ENCODE peak calls at places on chromosomes 12 and 14, in four cellular contexts. H is Peyer's patch, A is transverse colon, F is endothelial cell of umbilical vein. D is an unnamed sample.

GRCh38 chr14:91376547-91377477 is 40.8 kb downstream of the CCDC88C start:
- DNase-seq in H (no peak), A (no peak), F (no peak), D (no peak)

GRCh38 chr12:47885012-47885501 is 19.7 kb downstream of the VDR start:
- DNase-seq in H (no peak), A (no peak), F (no peak), D (no peak)

GRCh38 chr14:101071493-101071891 is 168.0 kb upstream of the RTL1 start:
- DNase-seq in H (peak), A (peak), F (no peak), D (no peak)

GRCh38 chr14:56817396-56817921 is 7.2 kb upstream of the OTX2 start:
- DNase-seq in H (no peak), A (no peak), F (no peak), D (no peak)

GRCh38 chr12:33439587-33440011 is at the start of gene SYT10:
- DNase-seq in H (no peak), A (no peak), F (peak), D (no peak)

GRCh38 chr14:47389520-47389919 is 285.9 kb downstream of the MDGA2 start:
- DNase-seq in H (no peak), A (no peak), F (no peak), D (no peak)

GRCh38 chr14:35932659-35933159 is 106.6 kb downstream of the BRMS1L start:
- DNase-seq in H (no peak), A (peak), F (no peak), D (no peak)

GRCh38 chr14:104444159-104445030 is 135.2 kb upstream of the C14orf180 start:
- DNase-seq in H (peak), A (no peak), F (no peak), D (no peak)

GRCh38 chr14:95713596-95714371 is at the start of gene TCL1A:
- DNase-seq in H (peak), A (no peak), F (no peak), D (no peak)

DNA sequence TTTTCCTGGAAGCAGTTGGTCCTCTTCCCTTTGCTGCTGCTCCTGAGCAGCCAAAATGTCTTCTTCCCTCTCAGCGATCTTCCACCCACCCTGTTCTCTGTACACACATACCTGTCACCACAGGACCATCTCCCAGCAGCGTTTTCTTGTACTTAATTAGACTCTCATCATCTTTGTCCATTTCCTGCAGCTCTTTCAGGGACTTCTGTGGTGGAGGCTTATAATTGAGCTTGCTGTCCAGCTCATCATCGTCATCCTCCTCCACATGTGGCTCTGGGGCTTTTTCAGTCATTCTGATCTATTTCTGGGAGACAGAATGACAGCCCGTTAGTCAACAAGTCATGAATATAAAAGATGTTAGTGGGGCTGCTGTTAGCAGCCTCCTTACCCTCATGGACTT is 11.0 kb downstream of the ARHGDIB start:
- DNase-seq in H (no peak), A (no peak), F (no peak), D (no peak)
- TF ChIP-seq POLR2A in H (no peak), A (no peak), F (no peak), D (no peak)

GRCh38 chr14:20683896-20684661 is at the start of gene RNASE4:
- DNase-seq in H (peak), A (peak), F (peak), D (no peak)
- TF ChIP-seq POLR2A in H (peak), A (peak), F (peak), D (peak)

GRCh38 chr14:75299064-75299463 is 20.4 kb downstream of the FOS start:
- DNase-seq in H (no peak), A (peak), F (no peak), D (no peak)
- TF ChIP-seq POLR2A in H (no peak), A (no peak), F (no peak), D (no peak)

GRCh38 chr14:98741523-98741922 is 530.5 kb downstream of the BCL11B start:
- DNase-seq in H (no peak), A (no peak), F (no peak), D (no peak)

GRCh38 chr14:98731701-98732100 is 540.3 kb downstream of the BCL11B start:
- DNase-seq in H (no peak), A (no peak), F (no peak), D (no peak)

GRCh38 chr14:98742001-98742400 is 530.0 kb downstream of the BCL11B start:
- DNase-seq in H (no peak), A (no peak), F (no peak), D (no peak)

GRCh38 chr14:98733536-98733935 is 538.5 kb downstream of the BCL11B start:
- DNase-seq in H (no peak), A (no peak), F (no peak), D (no peak)

DNA sequence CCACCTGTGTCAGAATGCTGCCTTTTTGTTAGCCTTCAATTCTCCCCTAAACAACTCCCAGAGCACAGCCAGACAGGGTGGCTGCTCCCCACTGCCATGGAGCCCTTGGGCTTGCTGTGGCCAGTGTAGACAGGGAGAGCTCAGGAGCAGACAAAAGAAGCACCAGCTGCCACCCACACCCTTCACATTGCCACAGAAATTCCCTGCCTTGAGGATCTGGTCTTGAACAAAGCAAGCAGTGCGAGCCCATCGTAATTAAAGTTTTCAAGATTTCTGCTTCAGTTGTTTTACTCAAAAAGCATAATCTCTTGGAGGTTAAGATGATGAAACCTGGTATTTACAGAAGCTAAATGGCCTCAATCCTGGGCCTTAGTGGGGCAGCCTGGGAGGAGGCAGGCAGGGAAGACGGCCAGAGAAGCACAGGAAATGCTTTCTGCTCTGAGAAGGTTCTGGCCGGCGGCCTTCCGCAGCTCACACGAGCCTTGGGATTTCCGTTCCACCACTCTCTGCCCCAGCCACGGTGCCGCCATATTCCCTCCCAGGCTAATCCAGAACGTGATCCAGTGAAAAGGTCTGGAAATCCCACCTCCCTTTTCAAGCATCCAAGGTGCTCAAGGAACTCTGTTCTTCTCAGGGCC is 535.2 kb downstream of the BCL11B start:
- DNase-seq in H (no peak), A (no peak), F (no peak), D (no peak)
- TF ChIP-seq POLR2A in H (no peak), A (no peak), F (no peak), D (no peak)

DNA sequence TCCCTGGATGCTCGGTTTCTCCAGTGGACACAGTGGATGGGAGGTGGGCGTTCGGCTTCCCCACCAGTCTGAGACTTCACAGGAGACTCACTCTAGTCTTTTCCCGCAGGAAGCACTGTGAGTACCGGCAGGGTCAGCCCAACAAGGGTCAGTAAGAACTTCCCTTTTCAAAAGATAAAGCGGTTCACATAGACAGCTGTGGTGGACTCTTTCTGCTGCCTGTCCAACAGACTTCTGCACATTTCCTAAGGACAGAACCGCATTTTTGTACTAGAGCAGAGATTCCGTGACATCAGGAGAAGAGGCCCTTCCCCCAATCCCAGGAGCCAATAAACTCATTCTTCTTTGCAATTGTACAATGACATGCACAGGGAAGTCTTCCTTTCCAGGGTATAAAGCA is 10.4 kb downstream of the LTBR start:
- DNase-seq in H (no peak), A (no peak), F (no peak), D (no peak)
- TF ChIP-seq POLR2A in H (no peak), A (peak), F (no peak), D (no peak)

GRCh38 chr14:76957224-76957881 is 71.2 kb downstream of the IRF2BPL start:
- DNase-seq in H (no peak), A (no peak), F (peak), D (no peak)

GRCh38 chr14:76955575-76956252 is 72.8 kb downstream of the IRF2BPL start:
- DNase-seq in H (peak), A (no peak), F (no peak), D (no peak)

GRCh38 chr14:76958020-76958965 is 70.2 kb downstream of the IRF2BPL start:
- DNase-seq in H (no peak), A (no peak), F (peak), D (no peak)

GRCh38 chr14:76954791-76955190 is 73.7 kb downstream of the IRF2BPL start:
- DNase-seq in H (no peak), A (no peak), F (peak), D (no peak)

DNA sequence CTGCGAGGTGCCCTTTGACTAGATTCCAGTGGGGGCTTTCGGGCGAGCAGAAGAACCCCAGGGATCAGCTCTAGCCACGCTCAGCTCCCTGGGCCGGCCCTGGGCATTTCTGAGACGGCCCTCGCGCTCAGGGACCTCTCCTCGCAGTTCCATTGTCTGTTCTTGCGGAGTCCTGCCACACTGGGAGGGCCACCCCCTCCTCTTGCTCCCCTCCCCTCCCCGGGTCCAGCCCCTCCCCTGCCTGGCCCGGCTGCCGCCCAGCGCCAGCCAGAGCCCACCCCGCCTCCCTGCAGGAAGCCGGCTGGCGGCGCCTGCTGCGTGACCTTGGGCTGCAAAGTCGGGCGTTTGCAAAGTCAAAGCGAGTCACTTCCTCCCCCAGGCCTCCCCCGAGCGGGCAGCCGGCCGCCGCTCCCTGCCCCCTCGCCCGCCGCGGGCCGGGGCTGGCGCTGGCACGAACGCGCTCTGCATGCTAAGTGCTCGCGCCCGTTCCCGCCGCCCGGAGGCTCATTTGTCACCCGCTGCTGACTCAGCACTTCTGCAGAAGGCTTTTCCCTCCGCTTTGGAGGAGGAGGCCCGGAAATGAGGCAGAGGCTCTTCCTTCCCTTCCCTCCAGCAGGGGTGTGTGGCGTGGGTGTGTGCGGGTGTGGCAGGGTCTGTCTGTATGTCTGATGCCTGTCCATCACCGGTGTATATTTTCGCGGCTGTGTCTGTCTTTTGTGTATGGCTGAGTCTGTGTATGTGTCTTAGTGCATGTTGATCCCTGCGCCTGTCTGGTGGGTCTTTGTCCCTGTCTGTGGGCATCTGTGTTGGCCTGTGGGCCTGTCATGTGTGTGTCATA is 72.0 kb downstream of the IRF2BPL start:
- DNase-seq in H (peak), A (peak), F (peak), D (peak)
- TF ChIP-seq POLR2A in H (peak), A (peak), F (peak), D (no peak)

D was measured in H54.